ENCODE peak calls at places on chromosomes 1 and 21, in ten cellular contexts. V, Y, B, R, H, J, M, G, L and F are unnamed samples.

GRCh38 chr1:82686774-82687173 is 886.0 kb downstream of the ADGRL2 start:
- DNase-seq in Y (no peak), M (no peak), G (no peak), H (no peak), B (no peak), V (no peak), L (no peak), R (no peak), J (no peak), F (no peak)

GRCh38 chr1:80021891-80022290 is 1015.4 kb upstream of the ADGRL4 start:
- DNase-seq in B (no peak), J (no peak), R (no peak), Y (no peak), M (no peak), G (no peak), L (no peak), V (no peak), H (no peak), F (no peak)

GRCh38 chr21:45438391-45439145 is 33.6 kb downstream of the COL18A1 start:
- DNase-seq in L (no peak), H (no peak), V (no peak), J (no peak), M (no peak), G (no peak), Y (no peak), B (no peak), R (no peak), F (no peak)

GRCh38 chr1:99707535-99708142 is 58.8 kb downstream of the FRRS1 start:
- DNase-seq in G (peak), L (peak), J (peak), B (peak), V (peak), Y (no peak), H (peak), R (peak), M (peak), F (peak)

GRCh38 chr1:167578935-167579521 is 25.5 kb upstream of the CREG1 start:
- DNase-seq in B (no peak), R (no peak), M (no peak), L (no peak), H (no peak), V (no peak), J (no peak), G (no peak), Y (no peak), F (no peak)

GRCh38 chr1:21335750-21336168 is 45.5 kb upstream of the ECE1 start:
- DNase-seq in H (no peak), Y (no peak), V (no peak), R (no peak), L (no peak), M (no peak), G (peak), J (no peak), B (no peak), F (no peak)

GRCh38 chr1:113684153-113684541 is 75.1 kb downstream of the PHTF1 start:
- DNase-seq in H (peak), Y (no peak), V (peak), J (peak), R (no peak), M (no peak), B (no peak), G (no peak), L (no peak), F (peak)

GRCh38 chr21:35510294-35510693 is 461.2 kb upstream of the RUNX1 start:
- DNase-seq in H (no peak), L (no peak), V (no peak), G (no peak), Y (no peak), B (no peak), M (no peak), R (no peak), J (no peak), F (no peak)

GRCh38 chr1:225343618-225344017 is 84.2 kb downstream of the LBR start:
- DNase-seq in R (no peak), J (no peak), Y (no peak), V (no peak), L (no peak), H (peak), B (no peak), G (peak), M (no peak), F (peak)

GRCh38 chr1:229579101-229579651 is 20.7 kb upstream of the ABCB10 start:
- DNase-seq in Y (peak), J (peak), G (no peak), B (no peak), V (peak), H (peak), R (no peak), M (no peak), L (peak), F (peak)

GRCh38 chr21:39118604-39119215 is 64.5 kb downstream of the PSMG1 start:
- DNase-seq in M (no peak), H (no peak), G (no peak), Y (no peak), B (no peak), V (no peak), J (no peak), R (no peak), L (no peak), F (no peak)

GRCh38 chr1:89844236-89844807 is 23.5 kb downstream of the LRRC8D start:
- DNase-seq in G (no peak), J (no peak), B (no peak), L (no peak), V (peak), M (no peak), R (peak), H (peak), Y (no peak), F (peak)

GRCh38 chr1:3623441-3624150 is 1.2 kb upstream of the TPRG1L start:
- DNase-seq in G (no peak), J (no peak), H (no peak), B (no peak), R (no peak), V (no peak), M (no peak), L (no peak), Y (no peak), F (no peak)

GRCh38 chr1:154788241-154788870 is 81.7 kb downstream of the KCNN3 start:
- DNase-seq in M (no peak), J (no peak), B (no peak), H (no peak), G (no peak), Y (no peak), R (no peak), L (no peak), V (no peak), F (no peak)

GRCh38 chr1:184818646-184819045 is 64.0 kb upstream of the EDEM3 start:
- DNase-seq in G (no peak), L (no peak), R (no peak), H (no peak), M (no peak), B (no peak), Y (no peak), J (no peak), V (no peak), F (no peak)

GRCh38 chr1:5959667-5960230 is 32.5 kb downstream of the NPHP4 start:
- DNase-seq in M (no peak), H (no peak), L (no peak), Y (no peak), B (no peak), J (peak), R (no peak), G (no peak), V (no peak), F (no peak)

GRCh38 chr1:38777464-38777957 is 82.1 kb downstream of the RRAGC start:
- DNase-seq in R (no peak), H (no peak), L (no peak), J (no peak), B (no peak), Y (no peak), M (no peak), V (no peak), G (peak), F (no peak)

GRCh38 chr1:172661107-172661506 is 2.2 kb downstream of the FASLG start:
- DNase-seq in Y (no peak), H (no peak), V (no peak), R (no peak), G (no peak), L (no peak), B (no peak), M (no peak), J (no peak), F (no peak)

GRCh38 chr1:20124451-20125057 is 5.2 kb upstream of the PLA2G2D start:
- DNase-seq in B (no peak), V (peak), L (no peak), Y (no peak), M (peak), J (no peak), G (peak), R (no peak), H (peak), F (peak)